ENCODE peak calls at places on chromosomes 2 and 18, in six cellular contexts. L is NCI-H345; F is iPS-NIHi11; J is LoVo; I is CD4-positive, alpha-beta memory T cell; K is activated CD8-positive, alpha-beta memory T cell treated with anti-CD3 and anti-CD28 coated beads for 4 hours. P is an unnamed sample.

GRCh38 chr2:27653397-27653796 is 10.0 kb downstream of the SUPT7L start:
- DNase-seq in L (no peak), F (no peak), J (no peak), I (no peak), K (no peak), P (no peak)

GRCh38 chr2:234291765-234292204 is 205.1 kb downstream of the ARL4C start:
- DNase-seq in L (peak), F (no peak), J (peak), I (peak), K (no peak), P (peak)

GRCh38 chr2:216996279-216996845 is 136.5 kb upstream of the TNP1 start:
- DNase-seq in L (no peak), F (no peak), J (no peak), I (no peak), K (no peak), P (no peak)

GRCh38 chr2:241108271-241109209 is 6.5 kb upstream of the MTERF4 start:
- DNase-seq in L (no peak), F (no peak), J (no peak), I (peak), K (no peak), P (peak)

GRCh38 chr2:17445744-17446143 is 72.5 kb downstream of the RAD51AP2 start:
- DNase-seq in L (no peak), F (no peak), J (no peak), I (no peak), K (no peak), P (no peak)

GRCh38 chr2:102453497-102453896 is 19.5 kb upstream of the SLC9A4 start:
- DNase-seq in L (peak), F (no peak), J (peak), I (no peak), K (no peak), P (peak)

GRCh38 chr2:238726670-238727584 is 121.0 kb upstream of the TWIST2 start:
- DNase-seq in L (no peak), F (no peak), J (no peak), I (no peak), K (no peak), P (no peak)

GRCh38 chr2:69186614-69187013 is 173.6 kb downstream of the ANTXR1 start:
- DNase-seq in L (no peak), F (no peak), J (no peak), I (no peak), K (no peak), P (no peak)

GRCh38 chr18:11817229-11817628 is 34.0 kb upstream of the CHMP1B start:
- DNase-seq in L (no peak), F (no peak), J (no peak), I (no peak), K (no peak), P (no peak)

GRCh38 chr2:234189786-234190185 is 139.3 kb downstream of the SPP2 start:
- DNase-seq in L (no peak), F (no peak), J (no peak), I (no peak), K (no peak), P (no peak)

GRCh38 chr2:39683022-39683699 is 17.4 kb downstream of the TMEM178A start:
- DNase-seq in L (no peak), F (no peak), J (no peak), I (no peak), K (no peak), P (no peak)

GRCh38 chr2:20012032-20012281 is 511 bp downstream of the MATN3 start:
- DNase-seq in L (no peak), F (peak), J (no peak), I (no peak), K (no peak), P (no peak)

GRCh38 chr2:199458806-199459285 is 1.1 kb upstream of the SATB2 start:
- DNase-seq in L (no peak), F (no peak), J (no peak), I (no peak), K (no peak), P (no peak)

GRCh38 chr2:47265751-47266231 is 110.7 kb upstream of the STPG4 start:
- DNase-seq in L (no peak), F (no peak), J (no peak), I (no peak), K (no peak), P (no peak)

GRCh38 chr2:101063753-101064502 is 61.8 kb downstream of the RPL31 start:
- DNase-seq in L (no peak), F (no peak), J (no peak), I (no peak), K (no peak), P (no peak)

GRCh38 chr2:167289651-167290410 is 401.6 kb downstream of the XIRP2 start:
- DNase-seq in L (no peak), F (no peak), J (no peak), I (no peak), K (no peak), P (no peak)

GRCh38 chr2:239558661-239559060 is 157.8 kb upstream of the HDAC4 start:
- DNase-seq in L (no peak), F (no peak), J (no peak), I (no peak), K (no peak), P (no peak)

GRCh38 chr2:162113771-162114168 is 38.3 kb downstream of the GCG start:
- DNase-seq in L (no peak), F (no peak), J (no peak), I (no peak), K (no peak), P (no peak)

GRCh38 chr2:10133007-10133647 is 10.6 kb downstream of the RRM2 start:
- DNase-seq in L (no peak), F (no peak), J (no peak), I (no peak), K (no peak), P (no peak)

GRCh38 chr2:191038241-191038725 is 24.3 kb upstream of the STAT1 start:
- DNase-seq in L (no peak), F (no peak), J (no peak), I (peak), K (no peak), P (no peak)

GRCh38 chr18:48541026-48541746 is 2.4 kb downstream of the CTIF start:
- DNase-seq in L (peak), F (peak), J (peak), I (no peak), K (no peak), P (no peak)

GRCh38 chr2:201507725-201508124 is 56.2 kb downstream of the STRADB start:
- DNase-seq in L (no peak), F (no peak), J (no peak), I (no peak), K (no peak), P (no peak)

GRCh38 chr2:113872201-113872600 is 17.7 kb upstream of the ACTR3 start:
- DNase-seq in L (no peak), F (no peak), J (no peak), I (no peak), K (no peak), P (no peak)

GRCh38 chr2:36367497-36368353 is 12.1 kb downstream of the CRIM1 start:
- DNase-seq in L (no peak), F (no peak), J (no peak), I (no peak), K (no peak), P (no peak)

GRCh38 chr18:21257383-21257782 is 15.4 kb downstream of the GREB1L start:
- DNase-seq in L (no peak), F (no peak), J (no peak), I (no peak), K (no peak), P (no peak)

GRCh38 chr2:219698684-219699439 is 71.4 kb downstream of the SLC4A3 start:
- DNase-seq in L (no peak), F (no peak), J (peak), I (no peak), K (no peak), P (peak)

GRCh38 chr2:149375801-149376349 is 45.5 kb downstream of the LYPD6 start:
- DNase-seq in L (peak), F (no peak), J (no peak), I (no peak), K (no peak), P (no peak)

GRCh38 chr2:10328667-10329583 is 26.2 kb downstream of the HPCAL1 start:
- DNase-seq in L (no peak), F (no peak), J (no peak), I (no peak), K (no peak), P (no peak)

GRCh38 chr18:79962311-79962710 is 2.1 kb upstream of the HSBP1L1 start:
- DNase-seq in L (no peak), F (peak), J (no peak), I (no peak), K (no peak), P (no peak)

GRCh38 chr2:56170988-56171387 is 12.8 kb upstream of the CCDC85A start:
- DNase-seq in L (no peak), F (no peak), J (no peak), I (no peak), K (no peak), P (no peak)

GRCh38 chr2:230575640-230576324 is 136.9 kb upstream of the CAB39 start:
- DNase-seq in L (no peak), F (no peak), J (no peak), I (no peak), K (peak), P (peak)

GRCh38 chr2:102008490-102008889 is 16.7 kb downstream of the IL1R2 start:
- DNase-seq in L (no peak), F (no peak), J (no peak), I (no peak), K (no peak), P (no peak)

GRCh38 chr2:233331536-233331935 is 22.8 kb upstream of the DGKD start:
- DNase-seq in L (no peak), F (no peak), J (no peak), I (peak), K (peak), P (peak)

GRCh38 chr2:43269074-43269572 is 42.7 kb upstream of the ZFP36L2 start:
- DNase-seq in L (no peak), F (no peak), J (no peak), I (no peak), K (no peak), P (no peak)

GRCh38 chr2:27376151-27376865 is 4.2 kb downstream of the ZNF513 start:
- DNase-seq in L (no peak), F (no peak), J (no peak), I (no peak), K (no peak), P (no peak)